ENCODE peak calls at places on chromosomes 4 and X, in four cellular contexts. One of them, this sample, is unnamed.

GRCh38 chr4:2924286-2924685 is 38.9 kb downstream of the NOP14 start:
- DNase-seq in NCI-H345: no peak
- DNase-seq in pancreas: peak
- DNase-seq in T-helper 1 cell: no peak
- DNase-seq in this sample: no peak

GRCh38 chr4:140359571-140360427 is 13.6 kb upstream of the SCOC start:
- DNase-seq in NCI-H345: peak
- DNase-seq in pancreas: peak
- DNase-seq in T-helper 1 cell: peak
- DNase-seq in this sample: peak

GRCh38 chr4:78683352-78683751 is 92.8 kb upstream of the BMP2K start:
- DNase-seq in T-helper 1 cell: no peak
- DNase-seq in pancreas: no peak
- DNase-seq in NCI-H345: no peak
- DNase-seq in this sample: no peak

GRCh38 chr4:173505924-173506779 is 23.9 kb downstream of the HAND2 start:
- DNase-seq in NCI-H345: peak
- DNase-seq in pancreas: no peak
- DNase-seq in T-helper 1 cell: no peak
- DNase-seq in this sample: peak

GRCh38 chr4:6275898-6276563 is 6.4 kb downstream of the WFS1 start:
- DNase-seq in T-helper 1 cell: no peak
- DNase-seq in NCI-H345: no peak
- DNase-seq in pancreas: no peak
- DNase-seq in this sample: no peak

GRCh38 chrX:110699109-110699508 is 96.5 kb downstream of the CHRDL1 start:
- DNase-seq in NCI-H345: no peak
- DNase-seq in pancreas: no peak
- DNase-seq in T-helper 1 cell: no peak
- DNase-seq in this sample: no peak

GRCh38 chr4:21885770-21886169 is 62.8 kb downstream of the KCNIP4 start:
- DNase-seq in T-helper 1 cell: no peak
- DNase-seq in pancreas: no peak
- DNase-seq in NCI-H345: no peak
- DNase-seq in this sample: no peak

GRCh38 chr4:163090997-163091684 is 75.5 kb downstream of the NAF1 start:
- DNase-seq in pancreas: no peak
- DNase-seq in NCI-H345: no peak
- DNase-seq in T-helper 1 cell: no peak
- DNase-seq in this sample: no peak

GRCh38 chr4:117134386-117134785 is 49.0 kb upstream of the TRAM1L1 start:
- DNase-seq in pancreas: no peak
- DNase-seq in NCI-H345: peak
- DNase-seq in T-helper 1 cell: no peak
- DNase-seq in this sample: no peak

GRCh38 chr4:2591189-2591588 is 54.7 kb downstream of the FAM193A start:
- DNase-seq in NCI-H345: no peak
- DNase-seq in T-helper 1 cell: no peak
- DNase-seq in pancreas: no peak
- DNase-seq in this sample: no peak

GRCh38 chrX:16138108-16138427 is 14.7 kb downstream of the GRPR start:
- DNase-seq in T-helper 1 cell: no peak
- DNase-seq in NCI-H345: no peak
- DNase-seq in pancreas: no peak
- DNase-seq in this sample: no peak

GRCh38 chrX:24619647-24620046 is 27.5 kb downstream of the PCYT1B start:
- DNase-seq in pancreas: no peak
- DNase-seq in T-helper 1 cell: no peak
- DNase-seq in NCI-H345: peak
- DNase-seq in this sample: peak

GRCh38 chrX:68433155-68433980 is at the start of gene OPHN1:
- DNase-seq in T-helper 1 cell: no peak
- DNase-seq in NCI-H345: no peak
- DNase-seq in pancreas: peak
- DNase-seq in this sample: no peak

GRCh38 chr4:87035881-87036509 is 101.2 kb downstream of the AFF1 start:
- DNase-seq in pancreas: no peak
- DNase-seq in NCI-H345: peak
- DNase-seq in T-helper 1 cell: no peak
- DNase-seq in this sample: no peak